ENCODE peak calls at places on chromosomes 5 and 9, in nine cellular contexts. C is activated CD4-positive, alpha-beta T cell treated with anti-CD3 and anti-CD28 coated beads for 48 hours; K is hypothalamus; W is substantia nigra; B is NCI-H1105 treated with DMSO at 0.1 percent for 48 hours; V is stimulated activated CD4-positive, alpha-beta T cell treated with anti-CD3 and anti-CD28 coated beads, Interleukin-15, amount 100 ng/mL, for 1 hour; D is Right ventricle myocardium inferior; G is AG09319; A is aorta. U is an unnamed sample.

GRCh38 chr9:123689701-123690428 is 240.1 kb downstream of the DENND1A start:
- DNase-seq in C (no peak), K (no peak), W (no peak), B (peak), V (no peak), D (no peak), G (no peak), A (no peak), U (no peak)

GRCh38 chr5:178449163-178450060 is 140.8 kb downstream of the COL23A1 start:
- DNase-seq in C (no peak), K (no peak), W (no peak), B (no peak), V (no peak), D (no peak), G (no peak), A (peak), U (peak)

GRCh38 chr5:6856658-6857057 is 143.4 kb downstream of the TENT4A start:
- DNase-seq in C (no peak), K (no peak), W (no peak), B (no peak), V (no peak), D (no peak), G (no peak), A (no peak), U (no peak)

GRCh38 chr5:88666761-88667186 is 216.2 kb downstream of the MEF2C start:
- DNase-seq in C (no peak), K (no peak), W (no peak), B (no peak), V (no peak), D (no peak), G (no peak), A (no peak), U (no peak)

GRCh38 chr5:5838493-5838892 is 416.0 kb downstream of the ICE1 start:
- DNase-seq in C (no peak), K (no peak), W (no peak), B (no peak), V (no peak), D (no peak), G (no peak), A (no peak), U (no peak)

GRCh38 chr5:40569549-40570270 is 110.0 kb upstream of the PTGER4 start:
- DNase-seq in C (no peak), K (no peak), W (no peak), B (no peak), V (no peak), D (no peak), G (no peak), A (no peak), U (no peak)

GRCh38 chr5:69152731-69153130 is 14.2 kb upstream of the CCNB1 start:
- DNase-seq in C (no peak), K (no peak), W (no peak), B (no peak), V (no peak), D (no peak), G (no peak), A (no peak), U (no peak)

GRCh38 chr9:81833563-81834345 is 94.5 kb upstream of the SPATA31D4 start:
- DNase-seq in C (no peak), K (no peak), W (no peak), B (no peak), V (no peak), D (no peak), G (no peak), A (no peak), U (no peak)

GRCh38 chr5:92962752-92963151 is 618.3 kb downstream of the NR2F1-AS1 start:
- DNase-seq in C (no peak), K (no peak), W (peak), B (peak), V (no peak), D (no peak), G (no peak), A (no peak), U (no peak)

GRCh38 chr5:69300537-69301203 is 31.9 kb downstream of the CCDC125 start:
- DNase-seq in C (no peak), K (no peak), W (no peak), B (no peak), V (no peak), D (no peak), G (no peak), A (no peak), U (no peak)

GRCh38 chr5:157369507-157369906 is 90.5 kb upstream of the NIPAL4 start:
- DNase-seq in C (no peak), K (no peak), W (no peak), B (no peak), V (no peak), D (no peak), G (no peak), A (no peak), U (no peak)

GRCh38 chr5:128290152-128290858 is 206.7 kb downstream of the SLC12A2 start:
- DNase-seq in C (no peak), K (no peak), W (no peak), B (no peak), V (no peak), D (no peak), G (no peak), A (no peak), U (no peak)

GRCh38 chr5:143213851-143214363 is 189.6 kb downstream of the NR3C1 start:
- DNase-seq in C (peak), K (no peak), W (no peak), B (no peak), V (no peak), D (no peak), G (no peak), A (no peak), U (no peak)